ENCODE peak calls at places on chromosomes 4 and X, in nine cellular contexts. One of them, this sample, is unnamed. For H3K36me3 and H3K9me3, the result is how much of the 10 kb centered on the place peaks cover.

GRCh38 chrX:70219938-70220764 is 14.3 kb upstream of the AWAT1 start:
- DNase-seq in Karpas-422: no peak
- DNase-seq in upper lobe of left lung: no peak
- DNase-seq in mammary epithelial cell: peak
- DNase-seq in cardiac muscle cell: no peak
- DNase-seq in IMR-90: peak
- DNase-seq in BE2C: no peak
- DNase-seq in naive thymus-derived CD4-positive, alpha-beta T cell: no peak
- DNase-seq in CD4-positive, alpha-beta memory T cell: no peak
- DNase-seq in this sample: no peak

GRCh38 chr4:56907489-56908205 is at the start of gene REST:
- DNase-seq in Karpas-422: peak
- DNase-seq in upper lobe of left lung: peak
- DNase-seq in mammary epithelial cell: peak
- DNase-seq in cardiac muscle cell: peak
- DNase-seq in IMR-90: peak
- DNase-seq in BE2C: peak
- DNase-seq in naive thymus-derived CD4-positive, alpha-beta T cell: peak
- DNase-seq in CD4-positive, alpha-beta memory T cell: peak
- DNase-seq in this sample: peak

GRCh38 chr4:180028682-180029081 is 2214.5 kb upstream of the TENM3 start:
- DNase-seq in Karpas-422: peak
- DNase-seq in upper lobe of left lung: no peak
- DNase-seq in mammary epithelial cell: peak
- DNase-seq in cardiac muscle cell: peak
- DNase-seq in IMR-90: peak
- DNase-seq in BE2C: peak
- DNase-seq in naive thymus-derived CD4-positive, alpha-beta T cell: no peak
- DNase-seq in CD4-positive, alpha-beta memory T cell: no peak
- DNase-seq in this sample: no peak

GRCh38 chrX:39381446-39381845 is 580.2 kb downstream of the MID1IP1 start:
- DNase-seq in Karpas-422: no peak
- DNase-seq in upper lobe of left lung: no peak
- DNase-seq in mammary epithelial cell: no peak
- DNase-seq in cardiac muscle cell: peak
- DNase-seq in IMR-90: no peak
- DNase-seq in BE2C: no peak
- DNase-seq in naive thymus-derived CD4-positive, alpha-beta T cell: no peak
- DNase-seq in CD4-positive, alpha-beta memory T cell: no peak
- DNase-seq in this sample: no peak

GRCh38 chr4:186266699-186267467 is 894 bp downstream of the F11 start:
- DNase-seq in Karpas-422: no peak
- DNase-seq in upper lobe of left lung: peak
- DNase-seq in mammary epithelial cell: no peak
- DNase-seq in cardiac muscle cell: peak
- DNase-seq in IMR-90: peak
- DNase-seq in BE2C: no peak
- DNase-seq in naive thymus-derived CD4-positive, alpha-beta T cell: no peak
- DNase-seq in CD4-positive, alpha-beta memory T cell: no peak
- DNase-seq in this sample: no peak

GRCh38 chr4:140005699-140006098 is 148.3 kb downstream of the MAML3 start:
- DNase-seq in Karpas-422: peak
- DNase-seq in upper lobe of left lung: no peak
- DNase-seq in mammary epithelial cell: no peak
- DNase-seq in cardiac muscle cell: no peak
- DNase-seq in IMR-90: no peak
- DNase-seq in BE2C: no peak
- DNase-seq in naive thymus-derived CD4-positive, alpha-beta T cell: no peak
- DNase-seq in CD4-positive, alpha-beta memory T cell: no peak
- DNase-seq in this sample: no peak

GRCh38 chr4:74933562-74934015 is 673 bp downstream of the PARM1 start:
- DNase-seq in Karpas-422: peak
- DNase-seq in upper lobe of left lung: peak
- DNase-seq in mammary epithelial cell: peak
- DNase-seq in cardiac muscle cell: peak
- DNase-seq in IMR-90: no peak
- DNase-seq in BE2C: peak
- DNase-seq in naive thymus-derived CD4-positive, alpha-beta T cell: no peak
- DNase-seq in CD4-positive, alpha-beta memory T cell: no peak
- DNase-seq in this sample: no peak

GRCh38 chr4:173095022-173095421 is 73.6 kb upstream of the GALNT7 start:
- DNase-seq in Karpas-422: no peak
- DNase-seq in upper lobe of left lung: no peak
- DNase-seq in mammary epithelial cell: no peak
- DNase-seq in cardiac muscle cell: no peak
- DNase-seq in IMR-90: no peak
- DNase-seq in BE2C: no peak
- DNase-seq in naive thymus-derived CD4-positive, alpha-beta T cell: no peak
- DNase-seq in CD4-positive, alpha-beta memory T cell: no peak
- DNase-seq in this sample: no peak

GRCh38 chrX:119251381-119251780 is 15.3 kb downstream of the PGRMC1 start:
- DNase-seq in Karpas-422: no peak
- DNase-seq in upper lobe of left lung: no peak
- DNase-seq in mammary epithelial cell: no peak
- DNase-seq in cardiac muscle cell: no peak
- DNase-seq in IMR-90: no peak
- DNase-seq in BE2C: no peak
- DNase-seq in naive thymus-derived CD4-positive, alpha-beta T cell: no peak
- DNase-seq in CD4-positive, alpha-beta memory T cell: no peak
- DNase-seq in this sample: no peak

GRCh38 chrX:138709886-138710285 is 1.6 kb downstream of the FGF13 start:
- DNase-seq in Karpas-422: no peak
- DNase-seq in upper lobe of left lung: no peak
- DNase-seq in mammary epithelial cell: no peak
- DNase-seq in cardiac muscle cell: peak
- DNase-seq in IMR-90: no peak
- DNase-seq in BE2C: no peak
- DNase-seq in naive thymus-derived CD4-positive, alpha-beta T cell: no peak
- DNase-seq in CD4-positive, alpha-beta memory T cell: no peak
- DNase-seq in this sample: no peak

GRCh38 chr4:156609421-156609820 is 362.2 kb downstream of the PDGFC start:
- DNase-seq in Karpas-422: no peak
- DNase-seq in upper lobe of left lung: no peak
- DNase-seq in mammary epithelial cell: no peak
- DNase-seq in cardiac muscle cell: no peak
- DNase-seq in IMR-90: no peak
- DNase-seq in BE2C: no peak
- DNase-seq in naive thymus-derived CD4-positive, alpha-beta T cell: no peak
- DNase-seq in CD4-positive, alpha-beta memory T cell: no peak
- DNase-seq in this sample: no peak

GRCh38 chrX:106177106-106177981 is 9.2 kb downstream of the PWWP3B start:
- DNase-seq in Karpas-422: no peak
- DNase-seq in upper lobe of left lung: peak
- DNase-seq in mammary epithelial cell: no peak
- DNase-seq in cardiac muscle cell: peak
- DNase-seq in IMR-90: no peak
- DNase-seq in BE2C: peak
- DNase-seq in naive thymus-derived CD4-positive, alpha-beta T cell: no peak
- DNase-seq in CD4-positive, alpha-beta memory T cell: no peak
- DNase-seq in this sample: no peak

GRCh38 chrX:78329486-78329885 is 2.1 kb upstream of the CYSLTR1 start:
- DNase-seq in Karpas-422: no peak
- DNase-seq in upper lobe of left lung: no peak
- DNase-seq in mammary epithelial cell: peak
- DNase-seq in cardiac muscle cell: no peak
- DNase-seq in IMR-90: no peak
- DNase-seq in BE2C: no peak
- DNase-seq in naive thymus-derived CD4-positive, alpha-beta T cell: peak
- DNase-seq in CD4-positive, alpha-beta memory T cell: no peak
- DNase-seq in this sample: no peak

DNA sequence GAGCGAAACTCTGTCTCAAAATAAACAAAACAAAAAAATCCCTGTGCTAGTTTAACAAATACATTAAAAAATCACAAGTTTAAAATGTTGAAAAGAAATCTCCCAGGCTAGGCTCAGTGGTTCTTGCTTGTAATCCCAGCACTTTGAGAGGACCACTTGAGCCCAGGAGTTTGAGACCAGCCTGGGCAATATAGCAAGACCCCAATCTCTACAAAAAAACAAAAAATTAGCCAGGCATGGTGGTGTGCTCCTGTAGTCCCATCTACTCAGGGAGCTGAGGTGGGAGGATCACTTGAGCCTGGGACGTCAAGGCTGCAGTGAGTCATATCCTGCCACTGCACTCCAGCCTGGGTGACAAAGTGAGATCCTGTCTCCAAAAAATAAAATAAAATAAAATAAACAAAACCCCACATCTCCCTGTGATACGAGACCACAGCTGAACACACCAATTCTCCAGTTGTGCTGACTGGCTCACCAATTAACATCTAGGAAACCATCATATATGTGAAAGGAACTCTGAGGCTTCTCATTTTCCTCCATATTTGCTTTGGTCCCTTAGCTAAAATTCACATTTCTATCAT is 7.3 kb downstream of the RPS4X start:
- DNase-seq in Karpas-422: no peak
- DNase-seq in upper lobe of left lung: no peak
- DNase-seq in mammary epithelial cell: peak
- DNase-seq in cardiac muscle cell: no peak
- DNase-seq in IMR-90: peak
- DNase-seq in BE2C: no peak
- DNase-seq in naive thymus-derived CD4-positive, alpha-beta T cell: no peak
- DNase-seq in CD4-positive, alpha-beta memory T cell: no peak
- DNase-seq in this sample: no peak
- H3K36me3 ChIP-seq in Karpas-422: half or more
- H3K36me3 ChIP-seq in upper lobe of left lung: half or more
- H3K36me3 ChIP-seq in mammary epithelial cell: half or more
- H3K36me3 ChIP-seq in cardiac muscle cell: under half
- H3K36me3 ChIP-seq in IMR-90: half or more
- H3K36me3 ChIP-seq in BE2C: half or more
- H3K36me3 ChIP-seq in naive thymus-derived CD4-positive, alpha-beta T cell: under half
- H3K36me3 ChIP-seq in CD4-positive, alpha-beta memory T cell: under half
- H3K36me3 ChIP-seq in this sample: half or more

GRCh38 chr4:16661813-16662212 is 236.6 kb downstream of the LDB2 start:
- DNase-seq in Karpas-422: no peak
- DNase-seq in upper lobe of left lung: no peak
- DNase-seq in mammary epithelial cell: no peak
- DNase-seq in cardiac muscle cell: no peak
- DNase-seq in IMR-90: no peak
- DNase-seq in BE2C: no peak
- DNase-seq in naive thymus-derived CD4-positive, alpha-beta T cell: no peak
- DNase-seq in CD4-positive, alpha-beta memory T cell: no peak
- DNase-seq in this sample: no peak

GRCh38 chr4:16669036-16669435 is 229.4 kb downstream of the LDB2 start:
- DNase-seq in Karpas-422: no peak
- DNase-seq in upper lobe of left lung: no peak
- DNase-seq in mammary epithelial cell: no peak
- DNase-seq in cardiac muscle cell: no peak
- DNase-seq in IMR-90: peak
- DNase-seq in BE2C: peak
- DNase-seq in naive thymus-derived CD4-positive, alpha-beta T cell: no peak
- DNase-seq in CD4-positive, alpha-beta memory T cell: no peak
- DNase-seq in this sample: no peak

GRCh38 chr4:16663722-16664121 is 234.7 kb downstream of the LDB2 start:
- DNase-seq in Karpas-422: no peak
- DNase-seq in upper lobe of left lung: no peak
- DNase-seq in mammary epithelial cell: no peak
- DNase-seq in cardiac muscle cell: no peak
- DNase-seq in IMR-90: no peak
- DNase-seq in BE2C: no peak
- DNase-seq in naive thymus-derived CD4-positive, alpha-beta T cell: no peak
- DNase-seq in CD4-positive, alpha-beta memory T cell: no peak
- DNase-seq in this sample: no peak

GRCh38 chr4:16667464-16667863 is 231.0 kb downstream of the LDB2 start:
- DNase-seq in Karpas-422: no peak
- DNase-seq in upper lobe of left lung: no peak
- DNase-seq in mammary epithelial cell: peak
- DNase-seq in cardiac muscle cell: no peak
- DNase-seq in IMR-90: peak
- DNase-seq in BE2C: no peak
- DNase-seq in naive thymus-derived CD4-positive, alpha-beta T cell: no peak
- DNase-seq in CD4-positive, alpha-beta memory T cell: no peak
- DNase-seq in this sample: no peak

GRCh38 chr4:16665942-16666586 is 232.4 kb downstream of the LDB2 start:
- DNase-seq in Karpas-422: no peak
- DNase-seq in upper lobe of left lung: no peak
- DNase-seq in mammary epithelial cell: no peak
- DNase-seq in cardiac muscle cell: no peak
- DNase-seq in IMR-90: no peak
- DNase-seq in BE2C: no peak
- DNase-seq in naive thymus-derived CD4-positive, alpha-beta T cell: no peak
- DNase-seq in CD4-positive, alpha-beta memory T cell: no peak
- DNase-seq in this sample: no peak
- H3K4me3 ChIP-seq in Karpas-422: no peak
- H3K4me3 ChIP-seq in upper lobe of left lung: no peak
- H3K4me3 ChIP-seq in mammary epithelial cell: no peak
- H3K4me3 ChIP-seq in cardiac muscle cell: no peak
- H3K4me3 ChIP-seq in IMR-90: no peak
- H3K4me3 ChIP-seq in BE2C: no peak
- H3K4me3 ChIP-seq in naive thymus-derived CD4-positive, alpha-beta T cell: no peak
- H3K4me3 ChIP-seq in CD4-positive, alpha-beta memory T cell: no peak
- H3K4me3 ChIP-seq in this sample: no peak

GRCh38 chrX:41716767-41717473 is 7.1 kb upstream of the GPR82 start:
- DNase-seq in Karpas-422: no peak
- DNase-seq in upper lobe of left lung: no peak
- DNase-seq in mammary epithelial cell: no peak
- DNase-seq in cardiac muscle cell: no peak
- DNase-seq in IMR-90: no peak
- DNase-seq in BE2C: no peak
- DNase-seq in naive thymus-derived CD4-positive, alpha-beta T cell: no peak
- DNase-seq in CD4-positive, alpha-beta memory T cell: no peak
- DNase-seq in this sample: no peak
- H3K9me3 ChIP-seq in Karpas-422: under half
- H3K9me3 ChIP-seq in upper lobe of left lung: under half
- H3K9me3 ChIP-seq in mammary epithelial cell: under half
- H3K9me3 ChIP-seq in cardiac muscle cell: under half
- H3K9me3 ChIP-seq in IMR-90: under half
- H3K9me3 ChIP-seq in BE2C: under half
- H3K9me3 ChIP-seq in naive thymus-derived CD4-positive, alpha-beta T cell: under half
- H3K9me3 ChIP-seq in CD4-positive, alpha-beta memory T cell: under half
- H3K9me3 ChIP-seq in this sample: under half

GRCh38 chr4:75973770-75974169 is 17.0 kb downstream of the SDAD1 start:
- DNase-seq in Karpas-422: no peak
- DNase-seq in upper lobe of left lung: no peak
- DNase-seq in mammary epithelial cell: no peak
- DNase-seq in cardiac muscle cell: no peak
- DNase-seq in IMR-90: no peak
- DNase-seq in BE2C: no peak
- DNase-seq in naive thymus-derived CD4-positive, alpha-beta T cell: no peak
- DNase-seq in CD4-positive, alpha-beta memory T cell: no peak
- DNase-seq in this sample: no peak

GRCh38 chr4:75963558-75963957 is 22.7 kb upstream of the NAAA start:
- DNase-seq in Karpas-422: no peak
- DNase-seq in upper lobe of left lung: no peak
- DNase-seq in mammary epithelial cell: no peak
- DNase-seq in cardiac muscle cell: no peak
- DNase-seq in IMR-90: no peak
- DNase-seq in BE2C: no peak
- DNase-seq in naive thymus-derived CD4-positive, alpha-beta T cell: no peak
- DNase-seq in CD4-positive, alpha-beta memory T cell: no peak
- DNase-seq in this sample: no peak

DNA sequence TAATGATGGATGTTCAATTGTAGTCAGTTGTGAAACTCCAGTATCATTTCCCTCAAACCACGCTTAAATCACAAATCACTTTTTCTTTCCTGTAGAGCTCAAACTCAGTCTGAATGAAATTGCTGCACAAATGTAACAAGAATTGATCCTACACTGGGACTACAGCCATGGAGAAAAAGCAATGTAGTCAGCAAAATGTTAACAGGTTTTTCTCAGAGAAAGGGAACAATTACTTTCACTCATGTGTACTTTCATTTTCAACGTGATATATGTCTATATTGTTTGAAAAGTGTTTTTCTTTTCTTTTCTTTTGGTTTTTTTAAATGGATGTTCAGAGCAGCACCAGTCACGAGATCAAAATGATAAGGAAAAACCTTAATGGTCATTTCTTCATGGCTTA is 22.7 kb downstream of the SDAD1 start:
- DNase-seq in Karpas-422: no peak
- DNase-seq in upper lobe of left lung: no peak
- DNase-seq in mammary epithelial cell: no peak
- DNase-seq in cardiac muscle cell: no peak
- DNase-seq in IMR-90: no peak
- DNase-seq in BE2C: no peak
- DNase-seq in naive thymus-derived CD4-positive, alpha-beta T cell: no peak
- DNase-seq in CD4-positive, alpha-beta memory T cell: no peak
- DNase-seq in this sample: no peak
- H3K36me3 ChIP-seq in Karpas-422: under half
- H3K36me3 ChIP-seq in upper lobe of left lung: half or more
- H3K36me3 ChIP-seq in mammary epithelial cell: under half
- H3K36me3 ChIP-seq in cardiac muscle cell: half or more
- H3K36me3 ChIP-seq in IMR-90: under half
- H3K36me3 ChIP-seq in BE2C: half or more
- H3K36me3 ChIP-seq in naive thymus-derived CD4-positive, alpha-beta T cell: under half
- H3K36me3 ChIP-seq in CD4-positive, alpha-beta memory T cell: half or more
- H3K36me3 ChIP-seq in this sample: half or more